ENCODE peak calls at places on chromosomes 3 and 15, in seven cellular contexts. B is GM23248; J is AG04450; Y is CD8-positive, alpha-beta T cell; H is foreskin fibroblast; N is iPS DF 6.9; A is Panc1. S is an unnamed sample.
A peak's percentile ranks its signal among the peaks of the same experiment; 100 is the strongest.

GRCh38 chr15:65901336-65901735 is 32.0 kb downstream of the RAB11A start:
- DNase-seq in B (no peak), J (no peak), Y (no peak), H (no peak), N (no peak), A (no peak), S (no peak)

GRCh38 chr3:159764211-159765024 is 224.2 kb upstream of the IL12A start:
- DNase-seq in B (peak; percentile 92), J (peak; percentile 24), Y (no peak), H (peak; percentile 82), N (no peak), A (peak; percentile 45), S (peak; percentile 79)

GRCh38 chr3:882526-882925 is 210.3 kb upstream of the CNTN6 start:
- DNase-seq in B (peak; percentile 62), J (no peak), Y (no peak), H (no peak), N (no peak), A (no peak), S (no peak)

GRCh38 chr15:63284379-63284778 is 7.0 kb downstream of the APH1B start:
- DNase-seq in B (no peak), J (no peak), Y (no peak), H (no peak), N (no peak), A (no peak), S (no peak)

GRCh38 chr15:68201879-68202261 is 3.3 kb downstream of the CALML4 start:
- DNase-seq in B (no peak), J (no peak), Y (no peak), H (no peak), N (no peak), A (no peak), S (no peak)

GRCh38 chr3:176789281-176789705 is 408.0 kb downstream of the TBL1XR1 start:
- DNase-seq in B (no peak), J (no peak), Y (no peak), H (no peak), N (no peak), A (no peak), S (no peak)

GRCh38 chr3:182242563-182242962 is 530.8 kb downstream of the SOX2 start:
- DNase-seq in B (no peak), J (no peak), Y (no peak), H (no peak), N (no peak), A (no peak), S (no peak)

GRCh38 chr3:170813261-170813660 is 56.7 kb downstream of the RPL22L1 start:
- DNase-seq in B (no peak), J (no peak), Y (no peak), H (no peak), N (no peak), A (no peak), S (no peak)

GRCh38 chr15:73388256-73388781 is 19.6 kb upstream of the HCN4 start:
- DNase-seq in B (peak; percentile 68), J (no peak), Y (no peak), H (peak; percentile 33), N (no peak), A (peak; percentile 20), S (no peak)

DNA sequence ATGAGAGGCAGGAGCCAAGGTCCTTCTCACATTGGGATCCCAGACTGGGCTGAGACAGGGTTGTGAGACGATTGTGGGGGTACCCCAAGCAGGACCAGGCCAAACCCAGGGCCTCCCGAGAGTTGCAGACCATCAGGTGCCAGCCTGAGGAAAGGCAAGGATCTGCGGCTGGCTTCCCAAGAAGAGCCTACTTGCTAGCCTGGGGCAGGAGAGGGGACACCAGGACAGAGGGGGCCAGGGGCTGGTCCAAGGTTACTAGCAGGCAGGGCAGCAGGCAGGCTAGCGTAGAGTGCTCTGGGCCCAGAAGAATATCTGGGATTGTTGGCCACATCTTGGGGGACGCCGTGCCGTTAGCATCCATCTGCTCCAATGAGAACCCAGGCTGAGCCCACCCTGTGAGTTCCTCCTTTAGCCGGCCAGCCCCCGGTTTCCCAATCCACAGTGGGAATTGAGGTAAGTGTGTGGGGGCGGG is 546 bp downstream of the CISH start:
- DNase-seq in B (no peak), J (no peak), Y (no peak), H (no peak), N (no peak), A (no peak), S (no peak)
- H3K4me3 ChIP-seq in B (peak overlapping the region; percentile 76), J (peak overlapping the region; percentile 81), Y (peak overlapping the region; percentile 89), H (peak overlapping the region; percentile 57), N (peak overlapping the region; percentile 47), A (peak overlapping the region; percentile 48), S (peak overlapping the region; percentile 63)

DNA sequence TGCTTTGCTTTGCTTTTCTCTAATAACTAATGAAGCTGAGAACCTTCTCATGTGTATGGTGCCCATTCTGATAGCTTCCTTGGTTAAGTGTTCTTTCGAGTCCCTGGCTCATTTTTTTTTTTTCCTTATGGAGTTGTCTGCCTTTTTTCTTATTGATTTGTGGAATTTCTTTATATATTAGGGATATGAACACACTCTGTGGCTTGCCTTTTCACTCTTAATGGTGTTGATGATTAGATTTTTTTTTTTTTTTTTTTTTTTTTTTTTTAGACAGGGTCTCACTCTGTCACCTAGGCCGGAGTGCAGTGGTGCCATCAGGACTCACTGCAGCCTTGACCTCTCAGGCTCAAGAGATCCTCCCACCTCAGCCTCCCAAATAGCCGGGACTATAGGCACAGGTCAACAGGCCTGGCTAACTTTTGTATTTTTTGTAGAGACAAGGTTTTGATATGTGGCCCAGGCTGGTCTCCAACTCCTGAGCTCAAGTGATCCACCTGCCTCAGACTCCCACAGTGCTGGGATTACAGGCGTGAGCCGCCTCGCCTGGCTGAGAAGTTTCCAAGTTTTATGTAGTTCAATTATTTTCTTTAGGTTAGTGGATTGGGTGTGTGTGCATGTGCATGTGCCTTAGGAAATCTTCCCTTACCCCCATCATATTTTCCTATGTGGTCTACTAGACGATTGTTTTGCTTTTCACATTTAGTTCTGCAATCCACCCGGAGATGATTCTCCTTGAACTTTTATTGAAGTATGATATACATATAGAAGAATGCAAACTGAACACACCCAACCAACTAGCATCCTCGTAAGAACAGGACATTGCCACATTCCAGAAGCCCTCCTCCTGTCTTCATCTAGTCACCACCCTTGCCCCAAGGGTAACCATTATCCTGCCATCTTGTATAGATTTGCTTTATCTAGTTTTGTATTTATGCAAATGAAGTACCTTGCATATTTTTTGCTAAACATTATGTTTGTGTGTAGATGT is 1.7 kb upstream of the SNRPA1 start:
- DNase-seq in B (peak; percentile 79), J (no peak), Y (no peak), H (peak; percentile 65), N (no peak), A (no peak), S (no peak)
- H3K4me3 ChIP-seq in B (peak overlapping the region; percentile 92), J (peak overlapping the region; percentile 65), Y (no peak overlapping the region), H (no peak overlapping the region), N (no peak overlapping the region), A (peak overlapping the region; percentile 90), S (no peak overlapping the region)

DNA sequence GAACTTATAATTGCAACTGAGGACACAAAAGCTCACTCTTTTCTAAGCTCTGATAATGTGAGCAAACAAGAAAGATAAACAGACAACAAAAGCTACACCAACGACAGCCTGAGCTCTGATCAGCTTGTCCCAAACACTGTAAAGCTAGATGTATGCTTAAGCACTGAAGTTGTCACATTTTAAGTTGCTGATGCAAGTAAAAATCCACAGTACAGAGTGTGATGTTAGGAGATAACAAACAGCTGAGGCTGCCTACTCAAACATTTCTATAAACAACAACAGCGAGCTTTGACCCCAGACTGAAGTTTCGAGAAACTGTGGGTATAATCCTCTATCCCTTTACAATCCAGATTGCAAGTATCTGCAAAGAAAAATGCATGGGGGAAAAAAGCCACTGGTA is 10.7 kb downstream of the MTHFS start:
- DNase-seq in B (no peak), J (no peak), Y (no peak), H (no peak), N (no peak), A (no peak), S (no peak)
- H3K4me3 ChIP-seq in B (no peak overlapping the region), J (no peak overlapping the region), Y (no peak overlapping the region), H (no peak overlapping the region), N (no peak overlapping the region), A (no peak overlapping the region), S (no peak overlapping the region)

DNA sequence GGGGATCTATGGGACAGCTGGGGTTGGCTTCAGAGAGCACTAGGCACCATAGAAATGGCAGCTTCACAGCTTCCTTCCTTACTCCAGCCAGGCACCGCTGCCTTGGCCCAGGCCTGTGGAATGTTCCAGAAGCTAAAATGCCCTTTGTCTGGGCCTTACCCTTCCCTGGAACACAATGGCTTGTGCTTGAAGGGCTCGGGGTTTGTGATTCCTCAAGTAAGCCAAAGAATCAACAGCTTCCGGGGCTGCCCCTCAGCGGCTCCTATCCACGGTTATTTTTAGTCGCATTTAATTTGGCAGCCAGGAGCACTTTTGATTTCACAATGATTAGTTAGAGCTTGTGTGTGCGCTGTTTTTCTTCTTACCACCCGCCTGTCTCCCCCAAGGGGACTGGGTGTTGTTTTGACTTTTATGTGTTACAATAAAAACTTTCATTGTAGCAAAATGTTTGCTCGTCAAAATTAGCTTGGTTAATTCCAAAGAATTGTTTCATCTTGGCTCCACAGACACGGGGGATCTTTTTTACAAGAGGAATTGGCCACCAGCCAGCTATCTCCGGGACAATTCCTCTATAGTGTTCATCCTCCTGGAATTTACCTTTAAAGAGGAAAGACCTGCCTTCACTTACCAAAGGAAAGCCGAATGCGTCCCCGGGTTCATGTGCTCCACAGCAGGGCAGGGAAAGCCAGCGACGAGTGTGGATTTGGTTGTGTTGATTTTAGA is 73.8 kb downstream of the TLE3 start:
- DNase-seq in B (peak; percentile 89), J (no peak), Y (no peak), H (no peak), N (no peak), A (no peak), S (no peak)
- H3K4me3 ChIP-seq in B (peak overlapping the region; percentile 4), J (no peak overlapping the region), Y (no peak overlapping the region), H (no peak overlapping the region), N (no peak overlapping the region), A (no peak overlapping the region), S (no peak overlapping the region)

GRCh38 chr3:179955798-179956197 is 80.9 kb downstream of the PEX5L start:
- DNase-seq in B (no peak), J (no peak), Y (no peak), H (no peak), N (no peak), A (no peak), S (no peak)

GRCh38 chr3:179958759-179959158 is 78.0 kb downstream of the PEX5L start:
- DNase-seq in B (no peak), J (no peak), Y (no peak), H (no peak), N (no peak), A (no peak), S (no peak)

GRCh38 chr3:179958143-179958542 is 78.6 kb downstream of the PEX5L start:
- DNase-seq in B (no peak), J (no peak), Y (no peak), H (no peak), N (no peak), A (no peak), S (no peak)

GRCh38 chr3:179956416-179956830 is 80.3 kb downstream of the PEX5L start:
- DNase-seq in B (no peak), J (no peak), Y (no peak), H (no peak), N (no peak), A (no peak), S (no peak)

GRCh38 chr3:179957264-179957845 is 79.4 kb downstream of the PEX5L start:
- DNase-seq in B (no peak), J (no peak), Y (no peak), H (no peak), N (no peak), A (no peak), S (no peak)
- H3K4me3 ChIP-seq in B (no peak overlapping the region), J (no peak overlapping the region), Y (no peak overlapping the region), H (no peak overlapping the region), N (no peak overlapping the region), A (no peak overlapping the region), S (no peak overlapping the region)